ENCODE peak calls at places on chromosome 16, in six cellular contexts. One of them, this sample, is unnamed.

GRCh38 chr16:20517149-20517548 is 59.0 kb downstream of the ACSM2B start:
- DNase-seq in lung: no peak
- DNase-seq in AG04449: no peak
- DNase-seq in T-helper 17 cell: no peak
- DNase-seq in A172: no peak
- DNase-seq in IMR-90: no peak
- DNase-seq in this sample: no peak

GRCh38 chr16:87855852-87856715 is 13.2 kb downstream of the SLC7A5 start:
- DNase-seq in A172: peak
- DNase-seq in AG04449: no peak
- DNase-seq in IMR-90: peak
- DNase-seq in T-helper 17 cell: no peak
- DNase-seq in lung: no peak
- DNase-seq in this sample: peak

GRCh38 chr16:57742543-57742942 is 7.0 kb downstream of the KATNB1 start:
- DNase-seq in lung: no peak
- DNase-seq in AG04449: no peak
- DNase-seq in A172: peak
- DNase-seq in IMR-90: no peak
- DNase-seq in T-helper 17 cell: no peak
- DNase-seq in this sample: no peak

GRCh38 chr16:55988013-55988412 is 112.8 kb upstream of the CES5A start:
- DNase-seq in lung: no peak
- DNase-seq in A172: no peak
- DNase-seq in T-helper 17 cell: no peak
- DNase-seq in IMR-90: no peak
- DNase-seq in AG04449: no peak
- DNase-seq in this sample: no peak

GRCh38 chr16:68364601-68364998 is 53.8 kb downstream of the PRMT7 start:
- DNase-seq in lung: no peak
- DNase-seq in IMR-90: peak
- DNase-seq in T-helper 17 cell: no peak
- DNase-seq in AG04449: no peak
- DNase-seq in A172: no peak
- DNase-seq in this sample: no peak

GRCh38 chr16:56691885-56692284 is 9.6 kb downstream of the MT1X start:
- DNase-seq in A172: peak
- DNase-seq in IMR-90: peak
- DNase-seq in lung: peak
- DNase-seq in AG04449: no peak
- DNase-seq in T-helper 17 cell: no peak
- DNase-seq in this sample: peak

GRCh38 chr16:85221081-85221809 is 109.0 kb upstream of the CIBAR2 start:
- DNase-seq in A172: no peak
- DNase-seq in AG04449: no peak
- DNase-seq in T-helper 17 cell: no peak
- DNase-seq in lung: no peak
- DNase-seq in IMR-90: no peak
- DNase-seq in this sample: no peak

GRCh38 chr16:14401839-14402115 is 228.3 kb downstream of the PARN start:
- DNase-seq in lung: no peak
- DNase-seq in T-helper 17 cell: no peak
- DNase-seq in A172: no peak
- DNase-seq in AG04449: no peak
- DNase-seq in IMR-90: peak
- DNase-seq in this sample: no peak

GRCh38 chr16:29821663-29822115 is 1.4 kb downstream of the MVP start:
- DNase-seq in T-helper 17 cell: no peak
- DNase-seq in IMR-90: peak
- DNase-seq in AG04449: no peak
- DNase-seq in A172: peak
- DNase-seq in lung: peak
- DNase-seq in this sample: no peak

GRCh38 chr16:12260647-12261262 is 284.2 kb downstream of the SNX29 start:
- DNase-seq in IMR-90: peak
- DNase-seq in AG04449: no peak
- DNase-seq in T-helper 17 cell: no peak
- DNase-seq in A172: no peak
- DNase-seq in lung: no peak
- DNase-seq in this sample: no peak

GRCh38 chr16:11323551-11324336 is 21.5 kb upstream of the RMI2 start:
- DNase-seq in T-helper 17 cell: no peak
- DNase-seq in IMR-90: no peak
- DNase-seq in lung: no peak
- DNase-seq in A172: no peak
- DNase-seq in AG04449: no peak
- DNase-seq in this sample: no peak

GRCh38 chr16:31010539-31010938 is at the start of gene STX1B:
- DNase-seq in lung: no peak
- DNase-seq in IMR-90: no peak
- DNase-seq in AG04449: no peak
- DNase-seq in A172: no peak
- DNase-seq in T-helper 17 cell: no peak
- DNase-seq in this sample: no peak

GRCh38 chr16:86883583-86884188 is 305.3 kb downstream of the FOXL1 start:
- DNase-seq in AG04449: no peak
- DNase-seq in A172: no peak
- DNase-seq in T-helper 17 cell: no peak
- DNase-seq in lung: no peak
- DNase-seq in IMR-90: no peak
- DNase-seq in this sample: no peak

GRCh38 chr16:9138731-9139501 is 47.5 kb downstream of the HAPSTR1 start:
- DNase-seq in AG04449: no peak
- DNase-seq in A172: peak
- DNase-seq in IMR-90: peak
- DNase-seq in lung: peak
- DNase-seq in T-helper 17 cell: peak
- DNase-seq in this sample: peak

GRCh38 chr16:85327731-85328664 is 215.7 kb upstream of the CIBAR2 start:
- DNase-seq in A172: peak
- DNase-seq in IMR-90: no peak
- DNase-seq in AG04449: no peak
- DNase-seq in T-helper 17 cell: no peak
- DNase-seq in lung: no peak
- DNase-seq in this sample: no peak

GRCh38 chr16:86355538-86355937 is 154.8 kb upstream of the FOXF1 start:
- DNase-seq in AG04449: peak
- DNase-seq in A172: peak
- DNase-seq in lung: no peak
- DNase-seq in T-helper 17 cell: no peak
- DNase-seq in IMR-90: peak
- DNase-seq in this sample: no peak

GRCh38 chr16:88067530-88068411 is 116.5 kb downstream of the BANP start:
- DNase-seq in T-helper 17 cell: no peak
- DNase-seq in A172: no peak
- DNase-seq in lung: no peak
- DNase-seq in IMR-90: no peak
- DNase-seq in AG04449: no peak
- DNase-seq in this sample: no peak

GRCh38 chr16:2804728-2805127 is 6.5 kb downstream of the PRSS41 start:
- DNase-seq in AG04449: no peak
- DNase-seq in T-helper 17 cell: no peak
- DNase-seq in IMR-90: no peak
- DNase-seq in A172: no peak
- DNase-seq in lung: no peak
- DNase-seq in this sample: no peak

This sample was measured in prostate gland.